ENCODE peak calls at places on chromosomes 4 and X, in seven cellular contexts. P is PC-3, Y is vagina, E is OCI-LY7, M is mammary epithelial cell, G is esophagus muscularis mucosa, J is GM23338. V is an unnamed sample.

GRCh38 chrX:135327299-135327698 is 18.0 kb downstream of the ETDC start:
- DNase-seq in P (peak), Y (no peak), E (no peak), M (peak), G (no peak), J (no peak), V (no peak)

GRCh38 chr4:74397748-74398426 is 32.9 kb downstream of the EREG start:
- DNase-seq in P (peak), Y (no peak), E (no peak), M (no peak), G (no peak), J (no peak), V (peak)

GRCh38 chrX:22097295-22097694 is 65.2 kb downstream of the PHEX start:
- DNase-seq in P (peak), Y (no peak), E (no peak), M (peak), G (no peak), J (no peak), V (no peak)

GRCh38 chrX:370244-370962 is 16.3 kb downstream of the PPP2R3B start:
- DNase-seq in P (no peak), Y (no peak), E (peak), M (no peak), G (no peak), J (peak), V (peak)

GRCh38 chrX:3522016-3522690 is 175.7 kb upstream of the MXRA5 start:
- DNase-seq in P (no peak), Y (no peak), E (no peak), M (no peak), G (no peak), J (no peak), V (no peak)

GRCh38 chr4:30537462-30537861 is 182.7 kb upstream of the PCDH7 start:
- DNase-seq in P (peak), Y (no peak), E (no peak), M (peak), G (no peak), J (no peak), V (no peak)

GRCh38 chrX:19776753-19777152 is 110.6 kb downstream of the SH3KBP1 start:
- DNase-seq in P (no peak), Y (no peak), E (peak), M (no peak), G (no peak), J (no peak), V (peak)

GRCh38 chrX:38868941-38869378 is 67.7 kb downstream of the MID1IP1 start:
- DNase-seq in P (peak), Y (no peak), E (no peak), M (peak), G (no peak), J (no peak), V (no peak)

GRCh38 chr4:128241425-128241913 is 46.1 kb downstream of the PGRMC2 start:
- DNase-seq in P (peak), Y (no peak), E (no peak), M (peak), G (no peak), J (no peak), V (no peak)

GRCh38 chr4:143606470-143606869 is 93.0 kb downstream of the SMARCA5 start:
- DNase-seq in P (peak), Y (no peak), E (no peak), M (no peak), G (no peak), J (no peak), V (no peak)

GRCh38 chrX:153539979-153540358 is 22.5 kb downstream of the ATP2B3 start:
- DNase-seq in P (no peak), Y (no peak), E (no peak), M (no peak), G (no peak), J (no peak), V (no peak)

GRCh38 chr4:26227827-26228226 is 93.0 kb upstream of the RBPJ start:
- DNase-seq in P (no peak), Y (no peak), E (no peak), M (no peak), G (no peak), J (no peak), V (no peak)

GRCh38 chrX:19670854-19671620 is 155.7 kb upstream of the MAP3K15 start:
- DNase-seq in P (peak), Y (no peak), E (no peak), M (peak), G (no peak), J (peak), V (no peak)

GRCh38 chr4:177371452-177371851 is 61.8 kb downstream of the NEIL3 start:
- DNase-seq in P (no peak), Y (no peak), E (no peak), M (no peak), G (no peak), J (no peak), V (no peak)

GRCh38 chr4:172311682-172312081 is 498.5 kb downstream of the GALNTL6 start:
- DNase-seq in P (no peak), Y (no peak), E (no peak), M (no peak), G (no peak), J (no peak), V (no peak)

GRCh38 chr4:11489449-11490083 is 60.9 kb upstream of the HS3ST1 start:
- DNase-seq in P (no peak), Y (no peak), E (no peak), M (no peak), G (no peak), J (no peak), V (no peak)

GRCh38 chrX:20594985-20595384 is 328.3 kb upstream of the RPS6KA3 start:
- DNase-seq in P (peak), Y (no peak), E (no peak), M (no peak), G (no peak), J (peak), V (no peak)

GRCh38 chr4:74111990-74112389 is 13.0 kb upstream of the CXCL2 start:
- DNase-seq in P (no peak), Y (no peak), E (no peak), M (peak), G (no peak), J (peak), V (no peak)

GRCh38 chrX:69037786-69038185 is 127.5 kb downstream of the PJA1 start:
- DNase-seq in P (no peak), Y (peak), E (no peak), M (no peak), G (no peak), J (no peak), V (no peak)

GRCh38 chr4:119540249-119540648 is 88.4 kb downstream of the PDE5A start:
- DNase-seq in P (no peak), Y (no peak), E (no peak), M (peak), G (no peak), J (no peak), V (no peak)

GRCh38 chr4:108155373-108155772 is 13.4 kb downstream of the LEF1 start:
- DNase-seq in P (no peak), Y (no peak), E (no peak), M (peak), G (no peak), J (peak), V (no peak)

GRCh38 chrX:24619647-24620046 is 27.5 kb downstream of the PCYT1B start:
- DNase-seq in P (peak), Y (no peak), E (no peak), M (peak), G (no peak), J (no peak), V (no peak)

GRCh38 chrX:136710324-136710951 is 62.5 kb downstream of the CD40LG start:
- DNase-seq in P (peak), Y (no peak), E (no peak), M (peak), G (no peak), J (no peak), V (no peak)

GRCh38 chrX:136714626-136715599 is 65.8 kb downstream of the ARHGEF6 start:
- DNase-seq in P (no peak), Y (no peak), E (peak), M (no peak), G (no peak), J (no peak), V (peak)

GRCh38 chrX:136708348-136708747 is 60.4 kb downstream of the CD40LG start:
- DNase-seq in P (peak), Y (no peak), E (peak), M (no peak), G (no peak), J (no peak), V (peak)

GRCh38 chrX:136712631-136713030 is 64.7 kb downstream of the CD40LG start:
- DNase-seq in P (no peak), Y (no peak), E (no peak), M (no peak), G (no peak), J (peak), V (no peak)

DNA sequence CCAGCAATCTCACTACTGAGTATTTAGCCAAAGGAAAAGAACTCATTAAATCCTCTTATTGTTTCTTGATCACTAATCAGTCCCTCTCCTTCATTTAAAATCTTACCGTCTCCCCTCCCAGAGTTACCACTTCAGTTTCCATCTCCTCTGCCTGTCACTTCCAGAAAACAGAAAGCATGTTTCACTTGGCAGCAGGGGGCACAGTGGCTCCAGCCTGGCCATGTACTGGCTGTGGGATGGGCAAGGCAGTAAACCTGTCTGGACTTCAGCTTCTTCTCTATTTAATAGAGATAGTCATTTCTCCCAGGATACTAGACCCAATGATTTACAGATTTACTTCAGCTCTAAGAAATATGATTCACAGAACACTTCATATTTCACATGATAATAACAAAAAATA is 63.2 kb downstream of the CD40LG start:
- DNase-seq in P (peak), Y (no peak), E (peak), M (peak), G (no peak), J (peak), V (peak)
- H3K27ac ChIP-seq in P (peak), Y (no peak), E (no peak), M (no peak), G (no peak), J (no peak), V (no peak)

DNA sequence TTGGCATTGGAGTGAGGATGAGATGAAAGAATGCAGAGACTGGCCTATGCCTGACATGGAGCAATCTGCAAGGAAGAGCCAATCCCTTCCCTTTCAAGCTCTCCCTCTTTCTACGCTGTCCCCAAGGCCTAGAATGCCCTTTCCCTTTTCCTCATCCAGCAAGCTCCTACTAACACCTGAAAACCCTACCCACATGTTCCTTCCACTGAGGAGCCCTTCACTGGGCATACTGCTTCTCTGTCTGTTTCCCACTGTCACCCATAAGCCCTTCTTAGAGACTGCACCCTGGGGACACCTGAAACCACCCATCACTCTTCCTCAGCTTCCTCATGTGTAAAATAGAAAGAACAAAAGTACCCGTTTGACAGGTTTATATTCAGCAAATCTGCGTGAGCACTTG is 249.6 kb upstream of the PSAPL1 start:
- DNase-seq in P (no peak), Y (no peak), E (no peak), M (no peak), G (no peak), J (no peak), V (no peak)
- H3K27ac ChIP-seq in P (no peak), Y (no peak), E (no peak), M (no peak), G (no peak), J (no peak), V (no peak)

GRCh38 chrX:16603822-16604221 is 46.1 kb upstream of the S100G start:
- DNase-seq in P (peak), Y (peak), E (no peak), M (peak), G (no peak), J (no peak), V (no peak)
- H3K27ac ChIP-seq in P (peak), Y (no peak), E (no peak), M (no peak), G (no peak), J (peak), V (no peak)

GRCh38 chrX:102976793-102977495 is 39.9 kb downstream of the RAB40AL start:
- DNase-seq in P (peak), Y (no peak), E (no peak), M (peak), G (no peak), J (no peak), V (no peak)

GRCh38 chrX:102976290-102976689 is 39.2 kb downstream of the RAB40AL start:
- DNase-seq in P (peak), Y (no peak), E (no peak), M (peak), G (no peak), J (no peak), V (no peak)

GRCh38 chrX:102978594-102978993 is 41.5 kb downstream of the RAB40AL start:
- DNase-seq in P (no peak), Y (no peak), E (no peak), M (no peak), G (no peak), J (peak), V (no peak)

GRCh38 chrX:102983205-102983604 is 46.1 kb downstream of the RAB40AL start:
- DNase-seq in P (no peak), Y (no peak), E (no peak), M (no peak), G (peak), J (no peak), V (no peak)

GRCh38 chrX:102979536-102979935 is 42.5 kb downstream of the RAB40AL start:
- DNase-seq in P (peak), Y (no peak), E (no peak), M (peak), G (no peak), J (no peak), V (no peak)
- H3K27ac ChIP-seq in P (peak), Y (no peak), E (no peak), M (no peak), G (no peak), J (no peak), V (no peak)

DNA sequence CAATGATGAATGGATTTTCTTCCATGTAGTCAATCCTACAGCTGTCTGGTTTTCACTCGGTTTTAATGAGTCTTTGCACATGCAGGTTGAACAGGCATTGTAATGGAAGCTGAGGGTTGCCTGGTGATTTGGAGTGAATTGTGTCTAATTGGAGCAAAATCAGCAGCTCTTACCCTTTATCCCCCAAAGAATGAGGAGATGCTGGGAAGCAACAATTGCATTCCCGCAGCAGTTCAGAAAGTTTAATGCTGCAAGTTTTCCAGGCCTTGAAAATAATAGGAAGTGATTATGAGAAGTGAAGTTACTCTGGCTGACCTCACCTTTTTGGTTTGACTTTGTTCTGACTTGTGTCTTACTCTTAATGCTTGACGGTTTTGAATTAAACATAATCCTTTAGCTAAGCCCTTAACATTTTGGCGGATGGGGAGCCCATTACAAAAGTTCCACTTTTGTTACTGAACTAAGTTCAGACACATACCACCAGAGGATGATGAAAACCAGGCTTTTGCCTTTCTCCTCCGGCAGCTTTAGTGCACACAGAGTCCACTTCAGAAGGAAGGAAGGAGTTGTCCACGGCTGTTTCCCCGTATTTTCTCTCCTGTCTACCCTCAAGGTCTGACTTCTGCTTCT is 78.8 kb upstream of the TBC1D9 start:
- DNase-seq in P (no peak), Y (no peak), E (no peak), M (no peak), G (no peak), J (no peak), V (no peak)
- H3K27ac ChIP-seq in P (no peak), Y (no peak), E (no peak), M (no peak), G (peak), J (no peak), V (no peak)

GRCh38 chrX:31092476-31092875 is 20.6 kb upstream of the FTHL17 start:
- DNase-seq in P (no peak), Y (no peak), E (no peak), M (peak), G (no peak), J (no peak), V (no peak)
- H3K27ac ChIP-seq in P (no peak), Y (no peak), E (no peak), M (no peak), G (no peak), J (no peak), V (no peak)

GRCh38 chr4:8022767-8023695 is 83.4 kb upstream of the AFAP1 start:
- DNase-seq in P (no peak), Y (no peak), E (no peak), M (no peak), G (no peak), J (no peak), V (no peak)

GRCh38 chr4:8023696-8024033 is 84.0 kb upstream of the AFAP1 start:
- DNase-seq in P (no peak), Y (no peak), E (no peak), M (no peak), G (no peak), J (no peak), V (no peak)

GRCh38 chr4:8021796-8022195 is 82.1 kb upstream of the AFAP1 start:
- DNase-seq in P (peak), Y (no peak), E (no peak), M (no peak), G (no peak), J (no peak), V (no peak)

GRCh38 chr4:8016527-8016926 is 76.9 kb upstream of the AFAP1 start:
- DNase-seq in P (no peak), Y (no peak), E (no peak), M (no peak), G (no peak), J (no peak), V (no peak)

DNA sequence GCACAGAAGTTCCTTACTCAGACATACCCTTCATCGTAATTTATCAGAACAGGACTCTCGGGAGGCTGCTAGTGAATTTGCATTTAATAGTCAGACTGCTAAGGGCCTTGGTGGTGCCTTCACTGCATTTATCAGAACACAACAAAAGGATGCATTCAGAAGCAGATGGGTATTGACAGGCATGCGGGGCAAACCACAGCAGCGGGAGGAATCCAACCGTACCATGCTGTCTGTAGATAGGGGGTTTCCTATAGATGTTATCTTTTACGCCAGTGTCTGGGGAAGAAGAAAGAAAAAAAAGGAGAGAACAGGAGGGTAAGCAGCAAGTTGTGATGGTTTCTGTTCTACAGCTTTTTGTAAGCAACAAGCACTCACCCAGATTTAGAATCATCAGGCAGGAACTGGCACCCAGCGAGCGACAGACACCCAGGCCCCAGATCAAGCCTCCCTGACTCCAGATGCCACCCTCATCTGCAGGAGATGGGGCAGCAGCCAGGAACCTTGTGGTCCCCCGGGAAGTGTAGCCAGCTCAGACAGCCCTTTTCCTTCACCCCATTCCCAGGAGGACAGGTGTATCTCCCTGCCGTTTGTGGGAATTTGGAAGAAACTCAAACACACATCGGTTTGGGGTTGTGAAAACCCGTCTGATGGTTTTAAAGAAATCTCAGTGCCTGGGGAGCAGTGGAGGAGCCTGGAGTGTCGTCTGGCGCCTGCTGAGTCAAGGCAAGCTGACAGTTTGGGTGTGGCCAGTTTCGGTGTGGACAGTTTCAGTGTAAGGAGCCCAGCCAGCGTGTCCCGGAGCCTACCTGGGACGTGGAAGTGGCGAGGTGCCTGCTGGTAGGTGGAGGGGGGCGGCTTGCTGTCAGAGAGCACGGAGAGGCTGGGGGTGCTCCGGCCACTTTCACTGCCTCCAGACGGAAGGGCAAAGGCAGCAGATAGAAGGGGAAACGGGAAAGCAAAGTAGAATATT is 80.0 kb upstream of the AFAP1 start:
- DNase-seq in P (peak), Y (no peak), E (no peak), M (peak), G (no peak), J (no peak), V (no peak)
- H3K27ac ChIP-seq in P (peak), Y (no peak), E (no peak), M (no peak), G (no peak), J (no peak), V (no peak)

DNA sequence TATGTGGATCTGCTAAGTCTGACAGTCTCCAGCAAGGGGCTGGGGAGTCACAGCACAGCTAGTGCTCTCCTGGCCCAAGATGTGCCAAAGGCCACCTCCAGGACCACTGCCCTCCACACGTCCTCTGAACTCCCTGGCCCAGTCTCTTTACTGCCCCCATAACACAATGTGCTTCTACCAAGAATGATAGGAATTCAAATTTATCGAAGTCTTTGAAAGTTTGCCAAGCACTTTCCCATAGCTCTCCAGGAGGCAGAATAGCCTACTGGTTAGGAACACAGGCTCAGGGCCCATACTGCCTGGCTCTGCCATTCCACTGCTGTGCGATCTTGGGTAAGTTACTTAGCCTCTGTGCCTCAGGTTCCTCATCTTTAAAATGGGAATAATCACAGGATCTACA is 86.7 kb downstream of the NHSL2 start:
- DNase-seq in P (no peak), Y (peak), E (no peak), M (no peak), G (no peak), J (peak), V (no peak)
- H3K27ac ChIP-seq in P (no peak), Y (no peak), E (no peak), M (no peak), G (peak), J (no peak), V (no peak)

GRCh38 chr4:76850010-76850441 is 47.9 kb downstream of the SOWAHB start:
- DNase-seq in P (peak), Y (no peak), E (no peak), M (peak), G (no peak), J (no peak), V (no peak)
- H3K27ac ChIP-seq in P (peak), Y (no peak), E (no peak), M (no peak), G (no peak), J (no peak), V (no peak)

V was measured in Karpas-422.